ENCODE peak calls at places on chromosomes 6 and 20, in ten cellular contexts. R, Q, P, Y, O, S, K, C, G and H are unnamed samples.

GRCh38 chr6:37038297-37039198 is 33.1 kb downstream of the FGD2 start:
- DNase-seq in R (no peak), Q (no peak), P (no peak), Y (no peak), O (peak), S (no peak), K (no peak), C (no peak), G (peak), H (no peak)

GRCh38 chr20:32144898-32145662 is 35.6 kb downstream of the TM9SF4 start:
- DNase-seq in R (no peak), Q (no peak), P (no peak), Y (no peak), O (no peak), S (no peak), K (no peak), C (no peak), G (no peak), H (no peak)

GRCh38 chr20:17747431-17747846 is 47.7 kb downstream of the BANF2 start:
- DNase-seq in R (no peak), Q (no peak), P (peak), Y (no peak), O (no peak), S (no peak), K (no peak), C (peak), G (no peak), H (no peak)

GRCh38 chr6:44044154-44044539 is 83.1 kb downstream of the MRPL14 start:
- DNase-seq in R (no peak), Q (no peak), P (no peak), Y (no peak), O (no peak), S (no peak), K (no peak), C (no peak), G (no peak), H (no peak)

GRCh38 chr20:16216227-16217210 is 356.7 kb downstream of the KIF16B start:
- DNase-seq in R (no peak), Q (no peak), P (no peak), Y (no peak), O (no peak), S (no peak), K (no peak), C (peak), G (no peak), H (no peak)

GRCh38 chr20:58890454-58891075 is 38.0 kb downstream of the GNAS start:
- DNase-seq in R (peak), Q (peak), P (no peak), Y (peak), O (peak), S (peak), K (peak), C (peak), G (peak), H (peak)

GRCh38 chr20:61929971-61930666 is 135.6 kb downstream of the TAF4 start:
- DNase-seq in R (no peak), Q (no peak), P (no peak), Y (no peak), O (no peak), S (no peak), K (no peak), C (no peak), G (no peak), H (no peak)

GRCh38 chr20:3691306-3691705 is 9.5 kb upstream of the ADAM33 start:
- DNase-seq in R (no peak), Q (no peak), P (no peak), Y (no peak), O (no peak), S (no peak), K (no peak), C (no peak), G (no peak), H (no peak)

GRCh38 chr6:24864345-24864744 is 65.6 kb upstream of the ARMH2 start:
- DNase-seq in R (no peak), Q (no peak), P (no peak), Y (no peak), O (no peak), S (no peak), K (no peak), C (peak), G (no peak), H (no peak)

GRCh38 chr6:111423960-111424846 is 58.8 kb downstream of the REV3L start:
- DNase-seq in R (no peak), Q (peak), P (no peak), Y (no peak), O (no peak), S (no peak), K (no peak), C (no peak), G (peak), H (peak)

GRCh38 chr20:62979876-62980373 is 26.8 kb downstream of the BHLHE23 start:
- DNase-seq in R (no peak), Q (no peak), P (no peak), Y (no peak), O (no peak), S (no peak), K (no peak), C (no peak), G (no peak), H (no peak)

GRCh38 chr20:32057785-32058184 is 5.7 kb downstream of the HCK start:
- DNase-seq in R (no peak), Q (no peak), P (no peak), Y (no peak), O (no peak), S (no peak), K (no peak), C (no peak), G (no peak), H (no peak)

GRCh38 chr6:30763618-30764489 is 19.5 kb upstream of the IER3 start:
- DNase-seq in R (no peak), Q (no peak), P (no peak), Y (no peak), O (peak), S (peak), K (no peak), C (peak), G (no peak), H (no peak)

GRCh38 chr6:150606258-150607043 is 6.8 kb downstream of the PLEKHG1 start:
- DNase-seq in R (no peak), Q (no peak), P (no peak), Y (no peak), O (no peak), S (no peak), K (no peak), C (no peak), G (no peak), H (no peak)

GRCh38 chr6:13445005-13445743 is 42.2 kb downstream of the GFOD1 start:
- DNase-seq in R (no peak), Q (peak), P (no peak), Y (no peak), O (no peak), S (peak), K (no peak), C (peak), G (peak), H (no peak)

GRCh38 chr20:53865905-53866786 is 204.2 kb downstream of the BCAS1 start:
- DNase-seq in R (no peak), Q (no peak), P (no peak), Y (no peak), O (peak), S (peak), K (no peak), C (peak), G (peak), H (peak)

GRCh38 chr20:7856756-7857155 is 83.5 kb downstream of the HAO1 start:
- DNase-seq in R (no peak), Q (no peak), P (no peak), Y (no peak), O (no peak), S (no peak), K (no peak), C (no peak), G (no peak), H (no peak)

GRCh38 chr6:17865798-17866725 is 121.4 kb downstream of the KIF13A start:
- DNase-seq in R (no peak), Q (peak), P (no peak), Y (no peak), O (no peak), S (no peak), K (no peak), C (peak), G (peak), H (peak)

GRCh38 chr6:150069707-150070106 is 786 bp upstream of the ULBP3 start:
- DNase-seq in R (no peak), Q (no peak), P (no peak), Y (no peak), O (peak), S (no peak), K (no peak), C (no peak), G (peak), H (no peak)

GRCh38 chr6:45658396-45658795 is 280.7 kb upstream of the SUPT3H start:
- DNase-seq in R (no peak), Q (no peak), P (no peak), Y (no peak), O (no peak), S (no peak), K (no peak), C (no peak), G (no peak), H (no peak)

GRCh38 chr6:44788387-44788981 is 401.0 kb downstream of the CDC5L start:
- DNase-seq in R (no peak), Q (no peak), P (no peak), Y (no peak), O (no peak), S (no peak), K (no peak), C (no peak), G (no peak), H (no peak)

GRCh38 chr6:38012573-38012972 is 193.0 kb downstream of the ZFAND3 start:
- DNase-seq in R (no peak), Q (no peak), P (no peak), Y (peak), O (no peak), S (peak), K (peak), C (peak), G (no peak), H (no peak)

GRCh38 chr6:25370175-25371036 is 91.2 kb downstream of the CARMIL1 start:
- DNase-seq in R (no peak), Q (no peak), P (no peak), Y (no peak), O (no peak), S (no peak), K (no peak), C (no peak), G (no peak), H (no peak)

GRCh38 chr6:16770701-16771569 is 9.7 kb upstream of the ATXN1 start:
- DNase-seq in R (peak), Q (peak), P (no peak), Y (peak), O (peak), S (peak), K (peak), C (peak), G (peak), H (peak)

GRCh38 chr6:75207211-75207984 is 1.5 kb upstream of the COL12A1 start:
- DNase-seq in R (no peak), Q (no peak), P (no peak), Y (no peak), O (peak), S (no peak), K (no peak), C (no peak), G (no peak), H (no peak)

GRCh38 chr6:20879526-20879925 is 345.3 kb downstream of the CDKAL1 start:
- DNase-seq in R (no peak), Q (no peak), P (no peak), Y (no peak), O (no peak), S (no peak), K (no peak), C (no peak), G (no peak), H (no peak)

GRCh38 chr6:41092421-41093140 is 19.8 kb downstream of the NFYA start:
- DNase-seq in R (no peak), Q (no peak), P (no peak), Y (no peak), O (no peak), S (peak), K (no peak), C (peak), G (no peak), H (no peak)

GRCh38 chr20:14432597-14432996 is 95.2 kb upstream of the FLRT3 start:
- DNase-seq in R (no peak), Q (no peak), P (no peak), Y (no peak), O (no peak), S (no peak), K (no peak), C (no peak), G (no peak), H (no peak)

GRCh38 chr6:160069050-160069454 is 52.6 kb upstream of the SLC22A1 start:
- DNase-seq in R (no peak), Q (no peak), P (no peak), Y (no peak), O (no peak), S (no peak), K (no peak), C (no peak), G (no peak), H (no peak)

GRCh38 chr20:63930971-63931553 is 25.2 kb downstream of the UCKL1 start:
- DNase-seq in R (no peak), Q (no peak), P (no peak), Y (no peak), O (no peak), S (no peak), K (no peak), C (no peak), G (no peak), H (no peak)

GRCh38 chr20:57654363-57654997 is 34.3 kb upstream of the ZBP1 start:
- DNase-seq in R (no peak), Q (peak), P (no peak), Y (peak), O (peak), S (peak), K (peak), C (peak), G (peak), H (peak)

GRCh38 chr20:39630215-39630614 is 668.1 kb downstream of the DHX35 start:
- DNase-seq in R (no peak), Q (no peak), P (no peak), Y (no peak), O (no peak), S (no peak), K (no peak), C (no peak), G (no peak), H (no peak)

GRCh38 chr20:46970937-46971630 is 76.4 kb downstream of the EYA2 start:
- DNase-seq in R (no peak), Q (no peak), P (peak), Y (no peak), O (no peak), S (no peak), K (no peak), C (peak), G (no peak), H (peak)

GRCh38 chr6:30544666-30545272 is 11.5 kb downstream of the GNL1 start:
- DNase-seq in R (no peak), Q (no peak), P (no peak), Y (no peak), O (no peak), S (peak), K (no peak), C (peak), G (no peak), H (peak)

GRCh38 chr6:106163446-106163965 is 77.4 kb downstream of the PRDM1 start:
- DNase-seq in R (no peak), Q (no peak), P (no peak), Y (peak), O (no peak), S (peak), K (peak), C (no peak), G (peak), H (peak)

GRCh38 chr6:117908246-117909107 is 1.4 kb downstream of the SLC35F1 start:
- DNase-seq in R (no peak), Q (no peak), P (no peak), Y (peak), O (no peak), S (no peak), K (no peak), C (no peak), G (no peak), H (no peak)

GRCh38 chr20:62382306-62383198 is 4.4 kb upstream of the RPS21 start:
- DNase-seq in R (peak), Q (peak), P (no peak), Y (peak), O (peak), S (peak), K (peak), C (peak), G (peak), H (peak)